ENCODE peak calls at places on chromosome 12, in seven cellular contexts. J is HepG2, C is SK-N-SH, I is HCT116, V is H1, S is GM12878, L is K562. T is an unnamed sample.
A peak's percentile ranks its signal among the peaks of the same experiment; 100 is the strongest.

GRCh38 chr12:31702047-31702446 is 26.8 kb downstream of the AMN1 start:
- DNase-seq in J (no peak), C (no peak), I (peak; percentile 15), V (no peak), S (no peak), L (no peak), T (peak; percentile 57)

GRCh38 chr12:70919597-70920035 is 922 bp downstream of the PTPRR start:
- DNase-seq in J (no peak), C (peak; percentile 48), I (no peak), V (no peak), S (no peak), L (no peak), T (no peak)

GRCh38 chr12:92193846-92194245 is 48.2 kb upstream of the BTG1 start:
- DNase-seq in J (no peak), C (no peak), I (no peak), V (no peak), S (no peak), L (no peak), T (no peak)

GRCh38 chr12:85807681-85808228 is 28.5 kb downstream of the RASSF9 start:
- DNase-seq in J (no peak), C (no peak), I (no peak), V (no peak), S (no peak), L (no peak), T (no peak)

GRCh38 chr12:105888696-105889095 is 250.1 kb downstream of the NUAK1 start:
- DNase-seq in J (no peak), C (no peak), I (no peak), V (no peak), S (no peak), L (no peak), T (no peak)

GRCh38 chr12:65853489-65854157 is 29.3 kb downstream of the HMGA2 start:
- DNase-seq in J (no peak), C (no peak), I (no peak), V (no peak), S (no peak), L (no peak), T (no peak)

GRCh38 chr12:7959278-7960063 is 23.5 kb upstream of the SLC2A3 start:
- DNase-seq in J (peak; percentile 44), C (no peak), I (no peak), V (peak; percentile 74), S (peak; percentile 70), L (peak; percentile 20), T (peak; percentile 100)

GRCh38 chr12:67039995-67040860 is 228.9 kb upstream of the CAND1 start:
- DNase-seq in J (no peak), C (no peak), I (no peak), V (no peak), S (no peak), L (no peak), T (no peak)

GRCh38 chr12:6534914-6535696 is 788 bp downstream of the GAPDH start:
- DNase-seq in J (peak; percentile 22), C (peak; percentile 81), I (no peak), V (no peak), S (no peak), L (peak; percentile 67), T (peak; percentile 77)

GRCh38 chr12:91947459-91947858 is 198.2 kb downstream of the BTG1 start:
- DNase-seq in J (no peak), C (no peak), I (no peak), V (no peak), S (no peak), L (no peak), T (no peak)

GRCh38 chr12:10388611-10389010 is 1.2 kb downstream of the KLRK1 start:
- DNase-seq in J (no peak), C (no peak), I (no peak), V (no peak), S (no peak), L (no peak), T (no peak)

GRCh38 chr12:111991946-111992345 is 21.0 kb downstream of the TMEM116 start:
- DNase-seq in J (no peak), C (no peak), I (no peak), V (no peak), S (no peak), L (peak; percentile 52), T (no peak)

DNA sequence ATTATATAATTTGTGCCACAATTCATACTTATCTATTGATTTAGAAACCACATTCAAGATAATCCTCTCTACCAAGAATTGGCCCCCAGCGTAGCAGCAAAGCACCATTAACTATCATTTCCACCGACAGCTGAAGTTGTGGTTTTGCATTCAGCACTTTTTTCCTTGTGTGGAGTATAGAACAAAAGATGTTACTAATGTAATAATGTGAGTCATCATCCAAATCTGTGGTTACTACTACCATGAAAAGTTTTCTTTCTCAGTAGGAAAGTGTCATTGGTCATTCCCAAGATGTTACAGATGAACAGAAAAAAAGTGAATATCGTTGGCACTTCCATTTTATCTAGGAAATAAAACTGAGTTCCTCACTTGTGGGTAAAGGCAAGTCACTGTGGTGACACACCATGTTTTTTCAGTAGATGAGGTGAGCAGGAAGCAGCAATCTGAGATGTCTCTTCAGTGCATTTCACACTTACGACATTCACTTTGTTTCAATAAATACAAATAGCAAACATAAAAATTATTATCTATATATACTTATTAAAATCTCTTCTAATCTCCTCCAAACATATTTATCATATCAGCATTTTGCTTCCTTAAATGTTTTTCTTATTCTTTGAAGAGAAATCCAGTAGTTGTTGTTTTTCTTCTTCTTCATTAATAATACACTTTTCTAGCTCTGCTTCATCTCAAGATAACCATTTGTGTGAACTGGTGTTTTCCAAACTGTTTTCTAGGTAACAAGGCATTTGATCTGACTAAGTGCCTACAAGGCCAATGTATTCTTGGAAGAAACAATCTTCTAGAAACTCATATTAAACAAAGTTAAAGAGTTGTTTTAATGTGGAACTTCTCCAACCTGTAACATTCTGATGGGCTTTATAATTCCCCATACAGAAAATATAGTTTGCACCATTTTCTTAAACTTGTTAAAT is 30.5 kb upstream of the IFNG start:
- DNase-seq in J (no peak), C (no peak), I (peak; percentile 13), V (no peak), S (no peak), L (no peak), T (no peak)
- TF ChIP-seq YY1 in J (no peak), C (no peak), I (no peak), V (no peak), S (no peak), L (no peak), T (no peak)

DNA sequence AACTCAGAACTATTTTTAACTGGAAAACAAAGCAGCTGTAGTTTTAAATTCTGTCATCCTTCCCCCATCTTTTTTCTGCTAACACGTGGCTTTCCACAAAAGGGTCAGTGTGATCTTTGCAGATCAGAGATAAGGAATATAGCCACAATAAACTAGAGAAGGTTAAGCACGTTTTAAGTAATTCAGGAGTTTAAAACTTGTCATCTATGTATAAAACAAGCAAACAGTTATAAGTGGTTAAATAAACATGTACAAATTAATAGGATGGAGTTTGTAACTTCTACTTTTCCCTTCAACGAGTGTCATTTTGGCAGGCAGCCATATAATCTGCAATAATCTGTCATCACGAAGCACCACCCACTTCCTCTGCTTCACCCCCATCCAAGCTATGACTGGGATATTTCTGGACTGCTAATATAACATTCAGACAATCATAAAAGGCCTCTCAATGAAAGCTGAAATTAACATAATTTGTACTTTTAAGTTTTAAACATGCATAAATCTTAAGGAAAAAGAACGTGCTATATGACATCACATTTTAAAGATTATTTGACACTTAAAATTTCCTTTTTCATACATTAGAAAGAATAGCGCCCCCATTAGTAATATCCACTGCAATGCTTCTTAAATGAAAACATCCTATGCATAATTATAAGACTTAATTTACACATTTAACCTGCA is 15.2 kb downstream of the TAOK3 start:
- DNase-seq in J (no peak), C (peak; percentile 42), I (peak; percentile 63), V (no peak), S (peak; percentile 62), L (peak; percentile 63), T (no peak)
- H3K9ac ChIP-seq in J (no peak overlapping the region), C (peak overlapping the region; percentile 67), I (no peak overlapping the region), V (no peak overlapping the region), S (peak overlapping the region; percentile 38), L (peak overlapping the region; percentile 87), T (no peak overlapping the region)

GRCh38 chr12:48932878-48933277 is 7.6 kb upstream of the FKBP11 start:
- DNase-seq in J (no peak), C (no peak), I (no peak), V (no peak), S (no peak), L (no peak), T (no peak)

GRCh38 chr12:48936379-48936979 is 11.2 kb upstream of the FKBP11 start:
- DNase-seq in J (peak; percentile 43), C (peak; percentile 88), I (peak; percentile 36), V (peak; percentile 63), S (no peak), L (peak; percentile 84), T (peak; percentile 66)

GRCh38 chr12:48930475-48930874 is 5.2 kb upstream of the FKBP11 start:
- DNase-seq in J (no peak), C (no peak), I (no peak), V (no peak), S (no peak), L (no peak), T (no peak)

GRCh38 chr12:48934312-48934706 is 9.0 kb upstream of the FKBP11 start:
- DNase-seq in J (peak; percentile 23), C (peak; percentile 33), I (no peak), V (no peak), S (no peak), L (peak; percentile 38), T (no peak)

DNA sequence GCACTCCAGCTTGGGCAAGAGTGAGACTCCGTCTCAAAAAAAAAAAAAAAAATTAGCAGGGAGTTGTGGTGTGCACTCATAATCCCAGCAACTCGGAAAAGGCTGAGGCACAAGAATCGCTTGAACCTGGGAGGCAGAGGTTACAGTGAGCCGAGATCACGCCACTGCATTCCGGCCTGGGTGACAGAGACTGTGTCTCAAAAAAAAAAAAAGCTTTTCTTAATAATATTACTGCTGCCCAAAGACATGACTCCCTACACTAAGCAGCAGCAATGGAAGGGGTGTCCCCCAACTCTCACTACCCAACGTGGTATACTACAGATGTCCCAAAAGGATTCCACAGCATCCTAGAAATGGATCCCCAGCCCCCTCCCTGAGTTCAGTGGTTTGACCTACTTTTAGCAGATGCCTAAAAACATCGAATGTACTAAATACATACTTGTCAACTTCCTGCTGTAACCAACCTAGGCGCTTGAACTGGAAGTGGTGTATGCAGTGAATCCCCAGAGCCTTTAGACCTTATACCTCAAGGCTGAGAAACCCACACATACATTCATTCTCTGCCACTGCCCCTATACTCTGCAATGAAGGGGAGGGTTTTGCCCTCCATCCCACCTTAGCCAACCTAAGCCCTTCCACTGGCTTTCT is 8.5 kb upstream of the FKBP11 start:
- DNase-seq in J (no peak), C (no peak), I (no peak), V (no peak), S (no peak), L (no peak), T (no peak)
- H3K36me3 ChIP-seq in J (peaks cover 5% of the 10 kb centered on the region), C (peaks cover 65% of the 10 kb centered on the region), I (peaks cover 44% of the 10 kb centered on the region), V (peaks cover 48% of the 10 kb centered on the region), S (peaks cover 14% of the 10 kb centered on the region), L (peaks cover 82% of the 10 kb centered on the region), T (peaks cover 91% of the 10 kb centered on the region)

DNA sequence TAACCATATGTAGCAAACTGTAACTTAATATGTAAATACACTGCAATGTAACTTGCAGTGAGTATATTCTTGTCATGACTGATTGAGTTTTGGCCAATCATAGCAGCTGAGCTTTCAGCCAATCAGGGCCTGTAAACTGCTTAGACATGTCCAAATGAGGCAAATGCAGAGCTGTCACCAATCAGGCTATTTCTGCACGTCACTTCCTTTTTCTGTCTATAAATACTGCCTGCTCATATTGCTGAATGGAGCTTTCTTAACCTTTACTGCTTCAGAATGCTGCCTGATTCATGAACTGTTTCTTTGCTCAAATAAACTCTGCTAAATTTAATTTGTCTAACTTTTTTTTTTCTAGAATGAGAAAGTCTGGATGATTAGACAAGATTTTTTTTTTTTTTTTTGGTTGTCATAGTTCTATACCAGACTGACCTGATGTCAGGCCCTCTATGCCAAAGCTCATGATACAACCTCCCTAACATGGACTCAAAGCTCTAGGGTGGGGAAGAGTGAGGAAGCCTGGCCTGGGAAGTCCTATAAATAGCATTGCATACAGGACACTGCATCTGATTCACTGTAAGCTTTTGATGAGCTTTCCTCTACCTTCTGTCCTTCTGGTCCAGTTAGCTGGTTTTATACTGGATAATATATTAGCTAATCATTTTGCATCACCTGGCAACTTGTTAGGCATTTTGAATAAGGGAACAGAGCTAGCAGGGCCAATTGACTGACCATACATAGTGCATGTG is 12.0 kb downstream of the MGP start:
- DNase-seq in J (no peak), C (no peak), I (no peak), V (no peak), S (no peak), L (no peak), T (no peak)
- TF ChIP-seq YY1 in J (no peak), C (no peak), I (no peak), V (no peak), S (no peak), L (no peak), T (no peak)

T was measured in NT2/D1.